ENCODE peak calls at places on chromosomes 1 and 21, in eight cellular contexts. P is B cell; E is CD4-positive, alpha-beta T cell; G is heart left ventricle; C is fibroblast of mammary gland; A is WTC11; U is adrenal gland; B is PC-3. W is an unnamed sample.
A peak's percentile ranks its signal among the peaks of the same experiment; 100 is the strongest.

GRCh38 chr1:40379785-40380452 is 6.4 kb downstream of the SMAP2 start:
- DNase-seq in P (no peak), E (no peak), G (no peak), C (peak; percentile 89), A (no peak), U (no peak), B (peak; percentile 68), W (no peak)

GRCh38 chr1:61506231-61506630 is 218.7 kb downstream of the TM2D1 start:
- DNase-seq in P (no peak), E (no peak), G (no peak), C (peak; percentile 21), A (no peak), U (no peak), B (no peak), W (no peak)

GRCh38 chr1:114108741-114109255 is 44.9 kb downstream of the SYT6 start:
- DNase-seq in P (no peak), E (no peak), G (no peak), C (peak; percentile 40), A (no peak), U (peak; percentile 27), B (no peak), W (no peak)

GRCh38 chr1:7810395-7810794 is 26.3 kb downstream of the PER3 start:
- DNase-seq in P (no peak), E (no peak), G (no peak), C (peak; percentile 97), A (no peak), U (peak; percentile 85), B (peak; percentile 93), W (no peak)

GRCh38 chr1:183024352-183025337 is 1.4 kb downstream of the LAMC1 start:
- DNase-seq in P (peak; percentile 5), E (no peak), G (no peak), C (no peak), A (no peak), U (no peak), B (peak; percentile 18), W (no peak)

GRCh38 chr1:205442051-205442721 is 13.7 kb downstream of the BLACAT1 start:
- DNase-seq in P (no peak), E (no peak), G (no peak), C (no peak), A (no peak), U (no peak), B (no peak), W (no peak)

GRCh38 chr1:201807958-201808632 is 20.9 kb upstream of the IPO9 start:
- DNase-seq in P (no peak), E (no peak), G (peak; percentile 56), C (no peak), A (no peak), U (no peak), B (no peak), W (no peak)

GRCh38 chr1:37755290-37755689 is 9.6 kb downstream of the EPHA10 start:
- DNase-seq in P (no peak), E (no peak), G (no peak), C (no peak), A (no peak), U (no peak), B (peak; percentile 61), W (no peak)

GRCh38 chr1:225004396-225004795 is 74.9 kb downstream of the DNAH14 start:
- DNase-seq in P (no peak), E (no peak), G (no peak), C (no peak), A (no peak), U (no peak), B (peak; percentile 27), W (no peak)
- TF ChIP-seq CTCF in P (no peak), E (no peak), G (no peak), C (peak; percentile 33), A (peak; percentile 34), U (no peak), B (peak; percentile 63), W (peak; percentile 42)

DNA sequence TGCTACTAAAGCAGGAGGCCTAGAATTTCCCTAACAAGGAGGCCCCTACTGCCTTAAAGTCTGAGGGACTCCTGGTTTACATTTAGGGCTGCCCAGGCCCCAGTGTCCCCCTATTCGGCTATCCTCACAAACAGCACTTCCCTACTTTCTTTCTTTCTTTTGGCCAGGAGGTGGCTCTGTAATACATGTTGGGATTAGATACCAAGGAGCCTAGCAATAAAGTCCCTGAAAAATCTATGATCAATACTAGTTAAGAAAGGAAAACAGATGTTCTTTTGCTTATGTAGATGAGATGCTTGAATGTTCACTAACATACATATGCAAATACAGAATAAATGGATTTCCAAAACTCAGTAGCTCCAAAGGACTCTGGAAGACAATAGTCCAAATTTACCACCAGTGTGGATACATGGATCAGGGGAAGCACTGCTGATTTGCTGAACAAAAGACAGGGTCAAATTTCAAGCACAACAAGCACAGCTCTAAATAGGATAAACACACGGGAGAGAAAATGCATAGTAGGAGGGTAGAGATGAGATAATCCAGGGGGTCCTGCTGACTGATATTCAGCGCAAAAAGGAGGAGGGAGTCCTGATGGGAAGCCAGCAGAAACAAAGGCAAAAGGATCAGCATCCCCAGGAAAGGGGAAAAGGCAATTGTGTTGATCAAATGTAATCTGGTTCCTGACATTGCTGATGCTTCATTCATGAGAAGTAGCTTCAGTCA is 240.0 kb downstream of the NUF2 start:
- DNase-seq in P (no peak), E (no peak), G (no peak), C (peak; percentile 40), A (peak; percentile 16), U (no peak), B (peak; percentile 40), W (no peak)
- TF ChIP-seq CTCF in P (no peak), E (no peak), G (peak; percentile 64), C (peak; percentile 57), A (peak; percentile 23), U (peak; percentile 21), B (peak; percentile 74), W (peak; percentile 66)

GRCh38 chr1:239914827-239915231 is 176.9 kb upstream of the FMN2 start:
- DNase-seq in P (no peak), E (no peak), G (no peak), C (peak; percentile 96), A (no peak), U (no peak), B (peak; percentile 98), W (no peak)
- TF ChIP-seq CTCF in P (no peak), E (no peak), G (no peak), C (peak; percentile 39), A (no peak), U (no peak), B (peak; percentile 50), W (peak; percentile 46)

GRCh38 chr1:55089683-55090082 is 50.3 kb downstream of the PCSK9 start:
- DNase-seq in P (no peak), E (no peak), G (no peak), C (no peak), A (no peak), U (no peak), B (no peak), W (no peak)

GRCh38 chr1:55095095-55095494 is 55.7 kb downstream of the PCSK9 start:
- DNase-seq in P (no peak), E (no peak), G (no peak), C (no peak), A (no peak), U (no peak), B (no peak), W (no peak)
- TF ChIP-seq CTCF in P (no peak), E (no peak), G (no peak), C (no peak), A (no peak), U (no peak), B (no peak), W (no peak)

GRCh38 chr1:109543988-109544735 is 4.3 kb upstream of the GNAI3 start:
- DNase-seq in P (no peak), E (no peak), G (no peak), C (no peak), A (no peak), U (no peak), B (no peak), W (no peak)

GRCh38 chr1:109543283-109543987 is 3.8 kb downstream of the GPR61 start:
- DNase-seq in P (no peak), E (no peak), G (no peak), C (no peak), A (no peak), U (no peak), B (no peak), W (no peak)

GRCh38 chr1:109546311-109547109 is 1.9 kb upstream of the GNAI3 start:
- DNase-seq in P (peak; percentile 89), E (peak; percentile 90), G (peak; percentile 89), C (peak; percentile 89), A (peak; percentile 91), U (peak; percentile 95), B (peak; percentile 95), W (no peak)

GRCh38 chr1:109547412-109548320 is 749 bp upstream of the GNAI3 start:
- DNase-seq in P (no peak), E (no peak), G (no peak), C (peak; percentile 16), A (no peak), U (peak; percentile 49), B (peak; percentile 27), W (no peak)

GRCh38 chr1:109548321-109549267 is at the start of gene GNAI3:
- DNase-seq in P (peak; percentile 96), E (peak; percentile 94), G (peak; percentile 95), C (peak; percentile 95), A (peak; percentile 94), U (peak; percentile 97), B (peak; percentile 97), W (peak; percentile 96)
- TF ChIP-seq CTCF in P (no peak), E (no peak), G (no peak), C (no peak), A (no peak), U (no peak), B (no peak), W (no peak)

GRCh38 chr21:26881504-26882228 is 36.5 kb upstream of the ADAMTS1 start:
- DNase-seq in P (no peak), E (no peak), G (no peak), C (peak; percentile 57), A (no peak), U (no peak), B (peak; percentile 39), W (no peak)
- TF ChIP-seq CTCF in P (no peak), E (no peak), G (peak; percentile 54), C (peak; percentile 43), A (no peak), U (no peak), B (peak; percentile 60), W (peak; percentile 79)

GRCh38 chr1:229452956-229453801 is 19.3 kb upstream of the ACTA1 start:
- DNase-seq in P (no peak), E (no peak), G (no peak), C (peak; percentile 42), A (no peak), U (no peak), B (peak; percentile 52), W (no peak)
- TF ChIP-seq CTCF in P (no peak), E (peak; percentile 30), G (peak; percentile 56), C (peak; percentile 51), A (no peak), U (peak; percentile 26), B (peak; percentile 85), W (peak; percentile 81)